ENCODE peak calls at places on chromosomes 2 and 18, in five cellular contexts. M, T, G, K and P are unnamed samples.
A peak's percentile ranks its signal among the peaks of the same experiment; 100 is the strongest.

GRCh38 chr2:147181351-147182029 is 663.3 kb upstream of the ACVR2A start:
- DNase-seq in M (no peak), T (peak; percentile 59), K (no peak), G (no peak), P (no peak)

GRCh38 chr2:163612332-163612731 is 123.5 kb downstream of the FIGN start:
- DNase-seq in G (no peak), T (no peak), M (no peak), K (no peak), P (no peak)

GRCh38 chr2:68426885-68427579 is 40.1 kb downstream of the FBXO48 start:
- DNase-seq in M (no peak), T (no peak), G (no peak), K (no peak), P (no peak)

GRCh38 chr2:127645395-127646291 is at the start of gene GPR17:
- DNase-seq in M (no peak), G (peak; percentile 59), T (no peak), K (no peak), P (no peak)

GRCh38 chr2:96807127-96807471 is 9.0 kb upstream of the CNNM3 start:
- DNase-seq in K (no peak), G (no peak), M (no peak), T (no peak), P (no peak)

GRCh38 chr18:42425025-42425424 is 470.0 kb downstream of the PIK3C3 start:
- DNase-seq in M (no peak), T (no peak), K (no peak), G (no peak), P (no peak)

GRCh38 chr2:229417906-229418305 is 146.8 kb upstream of the PID1 start:
- DNase-seq in G (no peak), K (no peak), M (no peak), T (no peak), P (no peak)

GRCh38 chr2:144559242-144559641 is 39.3 kb upstream of the ZEB2 start:
- DNase-seq in T (no peak), K (no peak), M (no peak), G (no peak), P (no peak)

GRCh38 chr2:71697106-71698010 is 244.0 kb downstream of the DYSF start:
- DNase-seq in G (no peak), K (no peak), M (no peak), T (no peak), P (no peak)

GRCh38 chr2:54274781-54275242 is 18.8 kb upstream of the TSPYL6 start:
- DNase-seq in M (no peak), T (no peak), K (no peak), G (no peak), P (no peak)

GRCh38 chr2:7098816-7099215 is 181.6 kb downstream of the RNF144A start:
- DNase-seq in T (no peak), K (no peak), G (no peak), M (no peak), P (no peak)

GRCh38 chr2:204340511-204340910 is 204.8 kb upstream of the PARD3B start:
- DNase-seq in G (no peak), M (no peak), K (no peak), T (no peak), P (no peak)

GRCh38 chr2:109644571-109645275 is 30.6 kb downstream of the SOWAHC start:
- DNase-seq in K (no peak), T (no peak), G (peak; percentile 100), M (peak; percentile 49), P (peak; percentile 34)

GRCh38 chr2:46847726-46848421 is 67.7 kb downstream of the MCFD2 start:
- DNase-seq in T (no peak), G (no peak), M (no peak), K (no peak), P (no peak)

GRCh38 chr18:37322497-37323035 is 243.0 kb downstream of the CELF4 start:
- DNase-seq in K (peak; percentile 71), M (peak; percentile 85), T (no peak), G (peak; percentile 31), P (peak; percentile 82)

GRCh38 chr2:46509804-46510203 is 30.4 kb downstream of the TMEM247 start:
- DNase-seq in T (no peak), G (no peak), M (no peak), K (no peak), P (no peak)

GRCh38 chr18:24656571-24656971 is 196.1 kb downstream of the HRH4 start:
- DNase-seq in T (no peak), K (no peak), M (no peak), G (no peak), P (no peak)

GRCh38 chr2:50649626-50650397 is 382.1 kb downstream of the NRXN1 start:
- DNase-seq in T (no peak), M (no peak), G (no peak), K (no peak), P (no peak)

GRCh38 chr2:119849838-119850565 is 90.3 kb downstream of the PTPN4 start:
- DNase-seq in T (no peak), K (no peak), M (no peak), G (no peak), P (no peak)

GRCh38 chr2:221203138-221203537 is 369.0 kb downstream of the EPHA4 start:
- DNase-seq in K (no peak), M (no peak), G (no peak), T (peak; percentile 20), P (no peak)

GRCh38 chr18:52667388-52667787 is 327.4 kb downstream of the DCC start:
- DNase-seq in G (no peak), M (no peak), T (no peak), K (no peak), P (no peak)
- TF ChIP-seq EP300 in G (no peak), M (no peak), T (no peak), K (no peak), P (no peak)

GRCh38 chr2:16196687-16197503 is 256.5 kb downstream of the MYCN start:
- DNase-seq in T (no peak), K (no peak), G (peak; percentile 87), M (no peak), P (no peak)

GRCh38 chr2:16199882-16200590 is 259.7 kb downstream of the MYCN start:
- DNase-seq in G (no peak), M (no peak), K (no peak), T (no peak), P (no peak)

GRCh38 chr2:16195681-16196070 is 255.3 kb downstream of the MYCN start:
- DNase-seq in K (no peak), T (no peak), M (no peak), G (no peak), P (no peak)

GRCh38 chr2:16198166-16198912 is 258.0 kb downstream of the MYCN start:
- DNase-seq in M (no peak), T (no peak), K (no peak), G (no peak), P (peak; percentile 86)

DNA sequence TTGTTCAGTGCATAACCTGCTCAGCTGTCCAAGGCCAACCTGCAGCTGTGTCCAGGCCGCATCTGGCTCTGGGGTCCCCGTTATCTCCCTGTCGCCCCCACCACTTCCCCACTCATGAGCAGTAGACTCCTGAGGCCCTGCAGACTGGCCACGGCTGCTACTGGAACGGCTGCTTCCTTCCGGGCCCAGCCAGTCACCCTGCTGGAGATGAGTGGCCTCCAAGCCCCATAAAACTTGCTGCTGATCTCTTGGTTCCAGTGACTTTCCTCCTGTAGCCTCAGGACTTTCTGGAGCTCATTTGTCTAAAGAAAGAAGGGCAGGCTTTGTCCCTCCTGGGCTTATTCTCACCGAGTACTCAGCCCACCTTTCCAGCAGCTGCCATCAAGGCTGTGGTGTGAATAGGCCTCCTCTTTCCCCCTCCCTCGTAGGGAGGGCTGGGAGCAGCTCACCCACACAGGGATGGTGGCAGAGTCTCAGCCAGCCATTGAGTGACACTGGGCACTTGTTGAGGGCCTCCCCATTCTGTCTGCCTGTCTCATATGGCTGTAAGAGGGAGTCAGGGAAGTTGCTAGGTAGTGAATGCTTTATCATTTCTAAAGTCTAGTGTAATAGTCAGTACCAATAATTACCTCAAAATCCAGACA is 257.3 kb downstream of the MYCN start:
- DNase-seq in K (no peak), T (no peak), M (no peak), G (no peak), P (peak; percentile 50)
- H2AFZ ChIP-seq in K (no peak overlapping the region), T (no peak overlapping the region), M (peak overlapping the region; percentile 33), G (peak overlapping the region; percentile 50), P (no peak overlapping the region)

GRCh38 chr18:51029694-51030536 is at the start of gene SMAD4:
- DNase-seq in G (peak; percentile 89), M (peak; percentile 100), K (peak; percentile 94), T (peak; percentile 71), P (peak; percentile 98)
- TF ChIP-seq EP300 in G (no peak), M (no peak), K (no peak), T (no peak), P (no peak)

DNA sequence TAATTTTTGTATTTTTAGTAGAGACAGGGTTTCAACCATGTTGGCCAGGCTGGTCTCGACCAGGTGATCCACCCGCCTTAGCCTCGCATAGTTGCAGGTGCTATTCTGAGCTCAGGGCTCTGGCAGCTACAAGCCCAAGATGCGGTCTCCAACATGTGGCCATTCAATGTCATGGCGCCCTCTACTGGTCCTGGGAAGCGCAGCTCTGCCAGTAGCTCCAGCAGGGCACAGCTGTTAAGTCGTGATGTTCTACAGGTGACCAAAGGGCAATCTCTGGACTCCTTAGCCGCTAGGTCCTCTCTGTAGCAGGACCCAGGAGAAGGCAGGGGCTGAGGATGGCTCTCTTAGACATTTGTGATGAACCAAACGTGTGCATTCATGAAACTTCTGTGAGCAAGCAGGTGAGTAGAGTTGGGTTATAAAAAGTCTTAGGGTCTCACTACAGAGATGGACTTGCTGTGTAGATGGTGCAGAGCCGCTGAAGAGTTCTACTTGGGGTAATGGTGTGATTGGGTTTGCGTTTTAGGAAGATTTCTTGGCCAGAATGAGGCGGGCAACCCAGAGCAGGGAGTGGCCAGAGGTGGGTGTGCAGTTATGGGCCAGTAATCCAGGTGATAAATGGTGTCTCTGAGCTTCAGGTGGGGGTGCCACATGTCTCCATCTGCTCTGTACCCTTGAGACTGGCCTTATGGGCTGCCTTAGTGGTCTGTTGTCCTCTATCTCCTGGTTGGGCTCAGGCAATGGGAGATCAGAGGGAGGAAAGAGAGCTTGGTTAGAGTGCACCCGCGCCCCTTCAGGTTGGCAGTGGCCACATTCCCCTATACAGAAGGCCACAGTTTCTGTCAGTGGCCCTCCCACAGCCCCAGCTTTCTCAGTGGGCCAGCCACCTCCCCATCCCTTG is 31.0 kb downstream of the IL37 start:
- DNase-seq in M (peak; percentile 88), K (peak; percentile 70), T (peak; percentile 19), G (peak; percentile 70), P (peak; percentile 53)
- H2AFZ ChIP-seq in M (no peak overlapping the region), K (peak overlapping the region; percentile 38), T (no peak overlapping the region), G (no peak overlapping the region), P (no peak overlapping the region)

GRCh38 chr2:133641942-133642341 is 73.7 kb upstream of the NCKAP5 start:
- DNase-seq in G (no peak), T (no peak), K (no peak), M (no peak), P (no peak)
- TF ChIP-seq EP300 in G (no peak), T (no peak), K (no peak), M (no peak), P (no peak)

GRCh38 chr2:31411771-31412170 is 2.8 kb downstream of the XDH start:
- DNase-seq in K (no peak), M (no peak), T (no peak), G (no peak), P (no peak)

GRCh38 chr2:31414601-31415241 is at the start of gene XDH:
- DNase-seq in T (no peak), G (no peak), M (no peak), K (no peak), P (no peak)

GRCh38 chr2:31413876-31414550 is 529 bp downstream of the XDH start:
- DNase-seq in T (no peak), G (no peak), M (no peak), K (no peak), P (peak; percentile 27)

GRCh38 chr2:31413025-31413424 is 1.5 kb downstream of the XDH start:
- DNase-seq in T (no peak), G (no peak), M (no peak), K (no peak), P (no peak)

GRCh38 chr2:31415421-31415820 is 879 bp upstream of the XDH start:
- DNase-seq in G (no peak), M (no peak), K (no peak), T (no peak), P (no peak)
- H2AFZ ChIP-seq in G (no peak overlapping the region), M (no peak overlapping the region), K (no peak overlapping the region), T (no peak overlapping the region), P (no peak overlapping the region)